ENCODE peak calls at places on chromosomes 6 and 20, in six cellular contexts. One of them, this sample, is unnamed.

GRCh38 chr20:45080867-45081616 is 19.9 kb downstream of the KCNS1 start:
- DNase-seq in breast epithelium: no peak
- DNase-seq in iris pigment epithelial cell: peak
- DNase-seq in stimulated activated CD4-positive, alpha-beta T cell treated with anti-CD3 and anti-CD28 coated beads, Interleukin-2, amount 100 ng/mL, for 48 hours: no peak
- DNase-seq in astrocyte of the spinal cord: no peak
- DNase-seq in retinal pigment epithelial cell: no peak
- DNase-seq in this sample: peak

GRCh38 chr6:113645576-113645970 is 211.6 kb upstream of the MARCKS start:
- DNase-seq in breast epithelium: peak
- DNase-seq in iris pigment epithelial cell: peak
- DNase-seq in stimulated activated CD4-positive, alpha-beta T cell treated with anti-CD3 and anti-CD28 coated beads, Interleukin-2, amount 100 ng/mL, for 48 hours: no peak
- DNase-seq in astrocyte of the spinal cord: peak
- DNase-seq in retinal pigment epithelial cell: no peak
- DNase-seq in this sample: peak

GRCh38 chr6:90160013-90160412 is 136.6 kb downstream of the BACH2 start:
- DNase-seq in breast epithelium: no peak
- DNase-seq in iris pigment epithelial cell: no peak
- DNase-seq in stimulated activated CD4-positive, alpha-beta T cell treated with anti-CD3 and anti-CD28 coated beads, Interleukin-2, amount 100 ng/mL, for 48 hours: no peak
- DNase-seq in astrocyte of the spinal cord: no peak
- DNase-seq in retinal pigment epithelial cell: no peak
- DNase-seq in this sample: no peak

GRCh38 chr6:111301914-111302313 is 181.1 kb downstream of the REV3L start:
- DNase-seq in breast epithelium: no peak
- DNase-seq in iris pigment epithelial cell: no peak
- DNase-seq in stimulated activated CD4-positive, alpha-beta T cell treated with anti-CD3 and anti-CD28 coated beads, Interleukin-2, amount 100 ng/mL, for 48 hours: no peak
- DNase-seq in astrocyte of the spinal cord: no peak
- DNase-seq in retinal pigment epithelial cell: no peak
- DNase-seq in this sample: no peak

GRCh38 chr20:56801991-56802740 is 173.1 kb downstream of the TFAP2C start:
- DNase-seq in breast epithelium: no peak
- DNase-seq in iris pigment epithelial cell: peak
- DNase-seq in stimulated activated CD4-positive, alpha-beta T cell treated with anti-CD3 and anti-CD28 coated beads, Interleukin-2, amount 100 ng/mL, for 48 hours: no peak
- DNase-seq in astrocyte of the spinal cord: peak
- DNase-seq in retinal pigment epithelial cell: no peak
- DNase-seq in this sample: no peak

GRCh38 chr6:2799936-2800527 is 34.8 kb downstream of the WRNIP1 start:
- DNase-seq in breast epithelium: no peak
- DNase-seq in iris pigment epithelial cell: peak
- DNase-seq in stimulated activated CD4-positive, alpha-beta T cell treated with anti-CD3 and anti-CD28 coated beads, Interleukin-2, amount 100 ng/mL, for 48 hours: no peak
- DNase-seq in astrocyte of the spinal cord: no peak
- DNase-seq in retinal pigment epithelial cell: peak
- DNase-seq in this sample: no peak

GRCh38 chr20:9087531-9088217 is 18.8 kb downstream of the PLCB4 start:
- DNase-seq in breast epithelium: no peak
- DNase-seq in iris pigment epithelial cell: no peak
- DNase-seq in stimulated activated CD4-positive, alpha-beta T cell treated with anti-CD3 and anti-CD28 coated beads, Interleukin-2, amount 100 ng/mL, for 48 hours: no peak
- DNase-seq in astrocyte of the spinal cord: no peak
- DNase-seq in retinal pigment epithelial cell: no peak
- DNase-seq in this sample: no peak

GRCh38 chr6:143634486-143634885 is 43.3 kb upstream of the PHACTR2 start:
- DNase-seq in breast epithelium: no peak
- DNase-seq in iris pigment epithelial cell: peak
- DNase-seq in stimulated activated CD4-positive, alpha-beta T cell treated with anti-CD3 and anti-CD28 coated beads, Interleukin-2, amount 100 ng/mL, for 48 hours: no peak
- DNase-seq in astrocyte of the spinal cord: no peak
- DNase-seq in retinal pigment epithelial cell: no peak
- DNase-seq in this sample: no peak

GRCh38 chr20:56202493-56203077 is 45.9 kb upstream of the MC3R start:
- DNase-seq in breast epithelium: no peak
- DNase-seq in iris pigment epithelial cell: peak
- DNase-seq in stimulated activated CD4-positive, alpha-beta T cell treated with anti-CD3 and anti-CD28 coated beads, Interleukin-2, amount 100 ng/mL, for 48 hours: no peak
- DNase-seq in astrocyte of the spinal cord: peak
- DNase-seq in retinal pigment epithelial cell: no peak
- DNase-seq in this sample: peak

GRCh38 chr6:15730442-15730841 is 67.6 kb upstream of the DTNBP1 start:
- DNase-seq in breast epithelium: no peak
- DNase-seq in iris pigment epithelial cell: no peak
- DNase-seq in stimulated activated CD4-positive, alpha-beta T cell treated with anti-CD3 and anti-CD28 coated beads, Interleukin-2, amount 100 ng/mL, for 48 hours: no peak
- DNase-seq in astrocyte of the spinal cord: no peak
- DNase-seq in retinal pigment epithelial cell: no peak
- DNase-seq in this sample: no peak

GRCh38 chr20:10560681-10561080 is 113.1 kb downstream of the JAG1 start:
- DNase-seq in breast epithelium: no peak
- DNase-seq in iris pigment epithelial cell: no peak
- DNase-seq in stimulated activated CD4-positive, alpha-beta T cell treated with anti-CD3 and anti-CD28 coated beads, Interleukin-2, amount 100 ng/mL, for 48 hours: no peak
- DNase-seq in astrocyte of the spinal cord: no peak
- DNase-seq in retinal pigment epithelial cell: no peak
- DNase-seq in this sample: no peak

GRCh38 chr6:45438849-45439406 is 61.2 kb upstream of the SUPT3H start:
- DNase-seq in breast epithelium: no peak
- DNase-seq in iris pigment epithelial cell: peak
- DNase-seq in stimulated activated CD4-positive, alpha-beta T cell treated with anti-CD3 and anti-CD28 coated beads, Interleukin-2, amount 100 ng/mL, for 48 hours: no peak
- DNase-seq in astrocyte of the spinal cord: peak
- DNase-seq in retinal pigment epithelial cell: no peak
- DNase-seq in this sample: peak

This sample was measured in brain microvascular endothelial cell.